ENCODE peak calls at places on chromosomes 5 and 9, in four cellular contexts. X is mammary epithelial cell; G is activated CD8-positive, alpha-beta T cell treated with anti-CD3 and anti-CD28 coated beads for 36 hours; N is chondrocyte. R is an unnamed sample.

GRCh38 chr9:134807726-134808125 is 72.9 kb upstream of the FCN2 start:
- DNase-seq in N (no peak), G (no peak), X (no peak), R (no peak)

GRCh38 chr9:4986291-4986690 is 1.2 kb downstream of the JAK2 start:
- DNase-seq in X (no peak), G (no peak), N (no peak), R (no peak)

GRCh38 chr9:100489836-100490235 is 16.9 kb downstream of the TMEFF1 start:
- DNase-seq in G (no peak), N (no peak), X (no peak), R (no peak)

GRCh38 chr9:35793461-35793860 is 2.1 kb downstream of the NPR2 start:
- DNase-seq in N (no peak), X (no peak), G (no peak), R (no peak)

GRCh38 chr5:72618699-72619098 is 111.5 kb upstream of the ZNF366 start:
- DNase-seq in G (no peak), X (no peak), N (no peak), R (no peak)

GRCh38 chr9:106487256-106487655 is 375.7 kb upstream of the ZNF462 start:
- DNase-seq in G (no peak), N (no peak), X (no peak), R (no peak)

GRCh38 chr5:31470608-31471007 is 61.3 kb downstream of the DROSHA start:
- DNase-seq in X (no peak), G (no peak), N (no peak), R (no peak)

GRCh38 chr5:135834639-135835529 is at the start of gene SLC25A48:
- DNase-seq in G (peak), N (no peak), X (peak), R (peak)

GRCh38 chr9:91187965-91188344 is 173.8 kb downstream of the AUH start:
- DNase-seq in G (no peak), N (no peak), X (peak), R (no peak)

GRCh38 chr5:14816374-14816998 is 55.1 kb downstream of the ANKH start:
- DNase-seq in G (no peak), X (peak), N (no peak), R (no peak)

GRCh38 chr5:35974570-35974969 is 16.6 kb downstream of the UGT3A1 start:
- DNase-seq in N (no peak), G (no peak), X (no peak), R (no peak)

GRCh38 chr9:74245871-74246552 is 251.1 kb upstream of the RORB start:
- DNase-seq in G (no peak), N (no peak), X (no peak), R (no peak)

GRCh38 chr9:87718231-87718630 is 7.7 kb upstream of the CTSL start:
- DNase-seq in G (no peak), N (no peak), X (no peak), R (no peak)

GRCh38 chr5:135193213-135194125 is 159.4 kb upstream of the PITX1 start:
- DNase-seq in X (peak), N (no peak), G (no peak), R (peak)

GRCh38 chr9:120928015-120928719 is 1.6 kb upstream of the TRAF1 start:
- DNase-seq in G (peak), X (no peak), N (no peak), R (peak)

GRCh38 chr5:89313044-89313443 is 430.1 kb upstream of the MEF2C start:
- DNase-seq in X (peak), N (no peak), G (no peak), R (no peak)

GRCh38 chr5:5271606-5272321 is 131.6 kb downstream of the ADAMTS16 start:
- DNase-seq in X (peak), N (no peak), G (no peak), R (no peak)

GRCh38 chr5:36442352-36442751 is 140.7 kb upstream of the RANBP3L start:
- DNase-seq in N (no peak), G (no peak), X (peak), R (no peak)

GRCh38 chr5:138760448-138761110 is 7.4 kb downstream of the CTNNA1 start:
- DNase-seq in X (no peak), G (no peak), N (no peak), R (no peak)

GRCh38 chr9:134025606-134026541 is 593 bp downstream of the BRD3OS start:
- DNase-seq in N (peak), G (peak), X (peak), R (peak)

GRCh38 chr5:9283021-9283420 is 262.9 kb downstream of the SEMA5A start:
- DNase-seq in X (peak), N (no peak), G (no peak), R (no peak)

GRCh38 chr9:127311239-127311741 is 46.7 kb downstream of the GARNL3 start:
- DNase-seq in X (peak), G (peak), N (no peak), R (no peak)

GRCh38 chr5:150172147-150172546 is 5.6 kb downstream of the CDX1 start:
- DNase-seq in G (no peak), X (no peak), N (no peak), R (no peak)

GRCh38 chr9:79570449-79571308 is 1.1 kb upstream of the TLE4 start:
- DNase-seq in G (peak), X (peak), N (peak), R (peak)

GRCh38 chr9:125189011-125189360 is 617 bp downstream of the PPP6C start:
- DNase-seq in N (peak), G (peak), X (peak), R (no peak)

GRCh38 chr9:99905833-99906402 is 536 bp upstream of the STX17 start:
- DNase-seq in G (no peak), N (no peak), X (peak), R (no peak)

GRCh38 chr5:423233-423565 is 19.8 kb upstream of the EXOC3 start:
- DNase-seq in G (no peak), N (peak), X (no peak), R (no peak)

GRCh38 chr5:172105811-172106210 is 82.2 kb downstream of the STK10 start:
- DNase-seq in G (no peak), X (no peak), N (peak), R (no peak)

GRCh38 chr9:129761293-129761900 is 8.6 kb upstream of the PTGES start:
- DNase-seq in X (no peak), G (no peak), N (no peak), R (no peak)

GRCh38 chr9:28518439-28518838 is 945.2 kb upstream of the C9orf72 start:
- DNase-seq in N (no peak), G (no peak), X (no peak), R (no peak)

GRCh38 chr5:52947208-52947607 is 41.9 kb upstream of the ITGA2 start:
- DNase-seq in N (no peak), X (no peak), G (no peak), R (no peak)

GRCh38 chr9:19741178-19741577 is 47.7 kb downstream of the SLC24A2 start:
- DNase-seq in G (no peak), X (no peak), N (no peak), R (no peak)

R was measured in mesothelial cell of epicardium.